ENCODE peak calls at places on chromosome 15, in ten cellular contexts. K is mesenteric fat pad; T is globus pallidus; B is CD4-positive, CD25-positive, alpha-beta regulatory T cell; X is stimulated activated naive CD4-positive, alpha-beta T cell treated with Interleukin-2 at 50 U/mL for 16 hours; R is fibroblast of the conjunctiva; W is GM12892; C is NB4; S is stromal cell of bone marrow; G is amniotic stem cell. I is an unnamed sample.
A peak's percentile ranks its signal among the peaks of the same experiment; 100 is the strongest.

GRCh38 chr15:25724899-25725298 is 138.2 kb downstream of the ATP10A start:
- DNase-seq in K (no peak), T (no peak), B (no peak), X (no peak), R (no peak), W (no peak), C (no peak), S (no peak), G (no peak), I (no peak)

GRCh38 chr15:31579976-31580375 is 253.3 kb downstream of the KLF13 start:
- DNase-seq in K (no peak), T (no peak), B (no peak), X (no peak), R (no peak), W (no peak), C (no peak), S (no peak), G (no peak), I (no peak)

GRCh38 chr15:56295433-56295832 is 51.8 kb upstream of the RFX7 start:
- DNase-seq in K (no peak), T (no peak), B (no peak), X (no peak), R (no peak), W (no peak), C (no peak), S (no peak), G (no peak), I (no peak)

GRCh38 chr15:70093481-70094309 is 4.0 kb downstream of the TLE3 start:
- DNase-seq in K (no peak), T (no peak), B (no peak), X (no peak), R (no peak), W (no peak), C (peak; percentile 29), S (no peak), G (no peak), I (no peak)

GRCh38 chr15:51726302-51727073 is 11.0 kb downstream of the LYSMD2 start:
- DNase-seq in K (no peak), T (no peak), B (no peak), X (peak; percentile 27), R (peak; percentile 53), W (no peak), C (peak; percentile 55), S (peak; percentile 70), G (peak; percentile 90), I (peak; percentile 35)

GRCh38 chr15:48463366-48463880 is 132.2 kb downstream of the DUT start:
- DNase-seq in K (no peak), T (no peak), B (no peak), X (no peak), R (no peak), W (no peak), C (no peak), S (no peak), G (no peak), I (no peak)

GRCh38 chr15:79682285-79682684 is 214.5 kb downstream of the MTHFS start:
- DNase-seq in K (no peak), T (peak; percentile 9), B (no peak), X (no peak), R (peak; percentile 65), W (no peak), C (no peak), S (peak; percentile 63), G (peak; percentile 39), I (no peak)

GRCh38 chr15:42584031-42584765 is 8.8 kb downstream of the STARD9 start:
- DNase-seq in K (no peak), T (peak; percentile 89), B (no peak), X (no peak), R (no peak), W (no peak), C (no peak), S (no peak), G (no peak), I (no peak)

GRCh38 chr15:58583171-58583908 is 151.5 kb downstream of the LIPC start:
- DNase-seq in K (no peak), T (peak; percentile 50), B (no peak), X (no peak), R (no peak), W (no peak), C (no peak), S (no peak), G (no peak), I (no peak)

GRCh38 chr15:95875141-95875643 is 455.3 kb upstream of the NR2F2 start:
- DNase-seq in K (no peak), T (no peak), B (peak; percentile 46), X (no peak), R (peak; percentile 89), W (no peak), C (no peak), S (peak; percentile 73), G (no peak), I (peak; percentile 74)

GRCh38 chr15:50880221-50880620 is 28.3 kb upstream of the AP4E1 start:
- DNase-seq in K (no peak), T (no peak), B (no peak), X (no peak), R (no peak), W (no peak), C (no peak), S (no peak), G (no peak), I (no peak)

GRCh38 chr15:62626903-62627302 is 415.6 kb upstream of the TPM1 start:
- DNase-seq in K (no peak), T (no peak), B (no peak), X (no peak), R (peak; percentile 48), W (no peak), C (no peak), S (no peak), G (no peak), I (no peak)

GRCh38 chr15:58980351-58980939 is 7.0 kb upstream of the RNF111 start:
- DNase-seq in K (no peak), T (peak; percentile 49), B (peak; percentile 53), X (no peak), R (peak; percentile 34), W (no peak), C (peak; percentile 61), S (peak; percentile 26), G (peak; percentile 11), I (no peak)

GRCh38 chr15:52529289-52529929 is 729 bp upstream of the MYO5A start:
- DNase-seq in K (no peak), T (no peak), B (no peak), X (no peak), R (no peak), W (no peak), C (no peak), S (no peak), G (no peak), I (no peak)

GRCh38 chr15:87942316-87942715 is 314.2 kb downstream of the NTRK3 start:
- DNase-seq in K (no peak), T (no peak), B (no peak), X (no peak), R (no peak), W (no peak), C (no peak), S (no peak), G (no peak), I (no peak)

GRCh38 chr15:76310470-76311070 is 699 bp downstream of the ETFA start:
- DNase-seq in K (no peak), T (peak; percentile 31), B (peak; percentile 16), X (no peak), R (no peak), W (no peak), C (peak; percentile 68), S (peak; percentile 6), G (no peak), I (no peak)

GRCh38 chr15:68679161-68679560 is 100.4 kb downstream of the CORO2B start:
- DNase-seq in K (peak; percentile 73), T (no peak), B (no peak), X (no peak), R (no peak), W (no peak), C (no peak), S (no peak), G (no peak), I (no peak)

GRCh38 chr15:67121725-67122600 is 56.6 kb downstream of the SMAD3 start:
- DNase-seq in K (peak; percentile 78), T (no peak), B (no peak), X (no peak), R (no peak), W (no peak), C (no peak), S (no peak), G (no peak), I (no peak)

GRCh38 chr15:67145710-67146109 is 80.3 kb downstream of the SMAD3 start:
- DNase-seq in K (peak; percentile 82), T (no peak), B (no peak), X (no peak), R (no peak), W (no peak), C (no peak), S (no peak), G (no peak), I (no peak)

GRCh38 chr15:70632079-70632850 is 131.1 kb downstream of the UACA start:
- DNase-seq in K (no peak), T (no peak), B (no peak), X (no peak), R (no peak), W (no peak), C (peak; percentile 58), S (no peak), G (no peak), I (no peak)

GRCh38 chr15:20658024-20658423 is 116.4 kb upstream of the GOLGA6L6 start:
- DNase-seq in K (no peak), T (no peak), B (no peak), X (no peak), R (no peak), W (no peak), C (no peak), S (no peak), G (no peak), I (no peak)

GRCh38 chr15:99426431-99427105 is 139.2 kb upstream of the MEF2A start:
- DNase-seq in K (peak; percentile 75), T (no peak), B (no peak), X (no peak), R (no peak), W (no peak), C (no peak), S (no peak), G (no peak), I (no peak)

GRCh38 chr15:27179789-27180188 is 208.8 kb downstream of the GABRG3 start:
- DNase-seq in K (no peak), T (no peak), B (no peak), X (no peak), R (no peak), W (no peak), C (no peak), S (no peak), G (no peak), I (no peak)

GRCh38 chr15:55526559-55527036 is 18.6 kb upstream of the DNAAF4 start:
- DNase-seq in K (no peak), T (peak; percentile 32), B (peak; percentile 17), X (no peak), R (peak; percentile 46), W (peak; percentile 21), C (peak; percentile 72), S (peak; percentile 25), G (peak; percentile 23), I (peak; percentile 37)

GRCh38 chr15:37098468-37099320 is 1.7 kb downstream of the MEIS2 start:
- DNase-seq in K (no peak), T (peak; percentile 57), B (no peak), X (no peak), R (no peak), W (peak; percentile 47), C (peak; percentile 66), S (no peak), G (no peak), I (no peak)

GRCh38 chr15:28921336-28921735 is 35.6 kb downstream of the APBA2 start:
- DNase-seq in K (no peak), T (no peak), B (no peak), X (no peak), R (no peak), W (no peak), C (no peak), S (no peak), G (no peak), I (no peak)

GRCh38 chr15:69679623-69680228 is 227.1 kb downstream of the RPLP1 start:
- DNase-seq in K (no peak), T (no peak), B (no peak), X (peak; percentile 12), R (no peak), W (peak; percentile 34), C (peak; percentile 25), S (no peak), G (no peak), I (no peak)

GRCh38 chr15:51269496-51269895 is 68.9 kb downstream of the CYP19A1 start:
- DNase-seq in K (no peak), T (no peak), B (no peak), X (no peak), R (no peak), W (no peak), C (no peak), S (no peak), G (no peak), I (no peak)